ENCODE peak calls at places on chromosomes 3 and 15, in eight cellular contexts. One of them, this sample, is unnamed.

GRCh38 chr3:136008732-136009456 is 43.4 kb downstream of the PPP2R3A start:
- DNase-seq in AG08395: no peak
- DNase-seq in activated T-helper 9 cell treated with anti-CD3 and anti-CD28 coated beads, Interleukin-2, amount 50 U/mL, for 16 hours: no peak
- DNase-seq in B cell: no peak
- DNase-seq in choroid plexus epithelial cell: no peak
- DNase-seq in right cardiac atrium: no peak
- DNase-seq in midbrain: no peak
- DNase-seq in fibroblast of the conjunctiva: no peak
- DNase-seq in this sample: no peak

GRCh38 chr3:150725548-150725947 is 21.8 kb upstream of the ERICH6 start:
- DNase-seq in AG08395: no peak
- DNase-seq in activated T-helper 9 cell treated with anti-CD3 and anti-CD28 coated beads, Interleukin-2, amount 50 U/mL, for 16 hours: no peak
- DNase-seq in B cell: no peak
- DNase-seq in choroid plexus epithelial cell: no peak
- DNase-seq in right cardiac atrium: no peak
- DNase-seq in midbrain: no peak
- DNase-seq in fibroblast of the conjunctiva: no peak
- DNase-seq in this sample: no peak

GRCh38 chr3:161818106-161818505 is 321.5 kb downstream of the OTOL1 start:
- DNase-seq in AG08395: no peak
- DNase-seq in activated T-helper 9 cell treated with anti-CD3 and anti-CD28 coated beads, Interleukin-2, amount 50 U/mL, for 16 hours: no peak
- DNase-seq in B cell: no peak
- DNase-seq in choroid plexus epithelial cell: no peak
- DNase-seq in right cardiac atrium: no peak
- DNase-seq in midbrain: no peak
- DNase-seq in fibroblast of the conjunctiva: no peak
- DNase-seq in this sample: no peak

GRCh38 chr3:60582285-60582684 is 669.0 kb downstream of the FHIT start:
- DNase-seq in AG08395: no peak
- DNase-seq in activated T-helper 9 cell treated with anti-CD3 and anti-CD28 coated beads, Interleukin-2, amount 50 U/mL, for 16 hours: no peak
- DNase-seq in B cell: no peak
- DNase-seq in choroid plexus epithelial cell: peak
- DNase-seq in right cardiac atrium: no peak
- DNase-seq in midbrain: no peak
- DNase-seq in fibroblast of the conjunctiva: peak
- DNase-seq in this sample: no peak

GRCh38 chr15:80183886-80184285 is 31.1 kb downstream of the FAH start:
- DNase-seq in AG08395: no peak
- DNase-seq in activated T-helper 9 cell treated with anti-CD3 and anti-CD28 coated beads, Interleukin-2, amount 50 U/mL, for 16 hours: no peak
- DNase-seq in B cell: no peak
- DNase-seq in choroid plexus epithelial cell: peak
- DNase-seq in right cardiac atrium: no peak
- DNase-seq in midbrain: no peak
- DNase-seq in fibroblast of the conjunctiva: no peak
- DNase-seq in this sample: no peak

GRCh38 chr15:68197661-68198437 is 7.3 kb downstream of the CALML4 start:
- DNase-seq in AG08395: no peak
- DNase-seq in activated T-helper 9 cell treated with anti-CD3 and anti-CD28 coated beads, Interleukin-2, amount 50 U/mL, for 16 hours: no peak
- DNase-seq in B cell: no peak
- DNase-seq in choroid plexus epithelial cell: no peak
- DNase-seq in right cardiac atrium: no peak
- DNase-seq in midbrain: no peak
- DNase-seq in fibroblast of the conjunctiva: no peak
- DNase-seq in this sample: no peak

GRCh38 chr15:66142341-66142740 is 111.2 kb downstream of the MEGF11 start:
- DNase-seq in AG08395: no peak
- DNase-seq in activated T-helper 9 cell treated with anti-CD3 and anti-CD28 coated beads, Interleukin-2, amount 50 U/mL, for 16 hours: no peak
- DNase-seq in B cell: no peak
- DNase-seq in choroid plexus epithelial cell: no peak
- DNase-seq in right cardiac atrium: no peak
- DNase-seq in midbrain: no peak
- DNase-seq in fibroblast of the conjunctiva: no peak
- DNase-seq in this sample: no peak

GRCh38 chr3:21587894-21588293 is 163.1 kb downstream of the ZNF385D start:
- DNase-seq in AG08395: peak
- DNase-seq in activated T-helper 9 cell treated with anti-CD3 and anti-CD28 coated beads, Interleukin-2, amount 50 U/mL, for 16 hours: no peak
- DNase-seq in B cell: no peak
- DNase-seq in choroid plexus epithelial cell: no peak
- DNase-seq in right cardiac atrium: no peak
- DNase-seq in midbrain: no peak
- DNase-seq in fibroblast of the conjunctiva: no peak
- DNase-seq in this sample: no peak

GRCh38 chr15:68806220-68807105 is 14.2 kb downstream of the ANP32A start:
- DNase-seq in AG08395: no peak
- DNase-seq in activated T-helper 9 cell treated with anti-CD3 and anti-CD28 coated beads, Interleukin-2, amount 50 U/mL, for 16 hours: no peak
- DNase-seq in B cell: no peak
- DNase-seq in choroid plexus epithelial cell: no peak
- DNase-seq in right cardiac atrium: no peak
- DNase-seq in midbrain: peak
- DNase-seq in fibroblast of the conjunctiva: no peak
- DNase-seq in this sample: no peak

GRCh38 chr3:42051384-42052131 is 39.6 kb upstream of the TRAK1 start:
- DNase-seq in AG08395: no peak
- DNase-seq in activated T-helper 9 cell treated with anti-CD3 and anti-CD28 coated beads, Interleukin-2, amount 50 U/mL, for 16 hours: no peak
- DNase-seq in B cell: no peak
- DNase-seq in choroid plexus epithelial cell: no peak
- DNase-seq in right cardiac atrium: no peak
- DNase-seq in midbrain: no peak
- DNase-seq in fibroblast of the conjunctiva: no peak
- DNase-seq in this sample: no peak

GRCh38 chr3:24538891-24539290 is 44.2 kb upstream of the THRB start:
- DNase-seq in AG08395: no peak
- DNase-seq in activated T-helper 9 cell treated with anti-CD3 and anti-CD28 coated beads, Interleukin-2, amount 50 U/mL, for 16 hours: no peak
- DNase-seq in B cell: no peak
- DNase-seq in choroid plexus epithelial cell: no peak
- DNase-seq in right cardiac atrium: peak
- DNase-seq in midbrain: no peak
- DNase-seq in fibroblast of the conjunctiva: no peak
- DNase-seq in this sample: no peak

GRCh38 chr3:58639842-58640241 is 26.7 kb downstream of the FAM3D start:
- DNase-seq in AG08395: no peak
- DNase-seq in activated T-helper 9 cell treated with anti-CD3 and anti-CD28 coated beads, Interleukin-2, amount 50 U/mL, for 16 hours: no peak
- DNase-seq in B cell: no peak
- DNase-seq in choroid plexus epithelial cell: no peak
- DNase-seq in right cardiac atrium: no peak
- DNase-seq in midbrain: no peak
- DNase-seq in fibroblast of the conjunctiva: no peak
- DNase-seq in this sample: no peak

This sample was measured in stromal cell of bone marrow.